ENCODE peak calls at places on chromosomes 3 and 15, in eight cellular contexts. T, Y, D, C, L, O, P and R are unnamed samples.

GRCh38 chr3:143060906-143061305 is 58.7 kb upstream of the CHST2 start:
- DNase-seq in O (no peak), T (no peak), Y (no peak), P (no peak), C (no peak), D (no peak), L (no peak), R (no peak)

GRCh38 chr3:58668247-58668646 is 1.7 kb upstream of the FAM3D start:
- DNase-seq in P (no peak), D (no peak), T (peak; percentile 27), C (no peak), Y (no peak), L (no peak), O (no peak), R (peak; percentile 78)

GRCh38 chr3:161695811-161696210 is 199.2 kb downstream of the OTOL1 start:
- DNase-seq in D (no peak), C (no peak), Y (no peak), T (no peak), L (no peak), P (no peak), O (no peak), R (no peak)

GRCh38 chr15:40407343-40407990 is 1.9 kb downstream of the IVD start:
- DNase-seq in T (no peak), L (no peak), C (no peak), O (no peak), D (no peak), Y (no peak), P (no peak), R (no peak)

GRCh38 chr3:64295594-64295993 is 70.3 kb upstream of the PRICKLE2 start:
- DNase-seq in P (no peak), O (peak; percentile 5), D (peak; percentile 47), Y (peak; percentile 81), C (no peak), T (no peak), L (no peak), R (peak; percentile 9)

GRCh38 chr3:136818191-136818850 is 605 bp upstream of the SLC35G2 start:
- DNase-seq in C (peak; percentile 76), T (peak; percentile 26), Y (peak; percentile 69), P (peak; percentile 70), L (peak; percentile 20), D (peak; percentile 29), O (peak; percentile 90), R (peak; percentile 20)

GRCh38 chr3:125351814-125352456 is 23.2 kb downstream of the ZNF148 start:
- DNase-seq in Y (no peak), L (no peak), O (no peak), D (no peak), C (no peak), P (peak; percentile 26), T (no peak), R (no peak)

GRCh38 chr3:138082085-138082991 is 33.1 kb downstream of the DZIP1L start:
- DNase-seq in T (peak; percentile 47), Y (no peak), D (no peak), P (no peak), O (peak; percentile 70), L (no peak), C (no peak), R (no peak)

GRCh38 chr15:73305331-73306211 is 63.2 kb downstream of the HCN4 start:
- DNase-seq in C (peak; percentile 79), Y (no peak), D (no peak), P (peak; percentile 74), O (peak; percentile 86), L (no peak), T (no peak), R (peak; percentile 22)

GRCh38 chr3:143084856-143085731 is 34.5 kb upstream of the CHST2 start:
- DNase-seq in Y (no peak), D (no peak), P (peak; percentile 99), C (no peak), T (no peak), L (no peak), O (peak; percentile 33), R (no peak)

GRCh38 chr15:70289191-70289955 is 191.7 kb upstream of the TLE3 start:
- DNase-seq in C (no peak), D (no peak), P (no peak), T (peak; percentile 87), L (no peak), O (no peak), Y (peak; percentile 77), R (no peak)

GRCh38 chr3:98026425-98027083 is 8.6 kb downstream of the GABRR3 start:
- DNase-seq in P (no peak), T (no peak), D (no peak), O (no peak), Y (no peak), C (no peak), L (no peak), R (no peak)

GRCh38 chr15:36811903-36812302 is 232.5 kb downstream of the CDIN1 start:
- DNase-seq in O (no peak), C (no peak), P (no peak), T (no peak), D (no peak), Y (no peak), L (no peak), R (no peak)

GRCh38 chr15:68676926-68677325 is 98.1 kb downstream of the CORO2B start:
- DNase-seq in C (no peak), T (no peak), O (no peak), Y (peak; percentile 34), L (no peak), D (no peak), P (no peak), R (no peak)

GRCh38 chr3:140629351-140630137 is 48.3 kb upstream of the TRIM42 start:
- DNase-seq in Y (no peak), L (no peak), P (no peak), C (no peak), T (no peak), D (no peak), O (peak; percentile 12), R (no peak)

GRCh38 chr3:112647122-112647521 is 6.2 kb upstream of the CCDC80 start:
- DNase-seq in Y (no peak), C (no peak), D (no peak), P (no peak), O (peak; percentile 87), L (no peak), T (no peak), R (no peak)

GRCh38 chr3:165070682-165071081 is 7.6 kb downstream of the SI start:
- DNase-seq in P (no peak), O (peak; percentile 2), D (no peak), L (no peak), Y (no peak), T (no peak), C (no peak), R (no peak)

GRCh38 chr15:56813995-56814394 is 80.7 kb upstream of the ZNF280D start:
- DNase-seq in Y (no peak), L (no peak), D (no peak), O (no peak), C (no peak), P (no peak), T (no peak), R (no peak)

GRCh38 chr3:4935347-4935746 is 43.9 kb upstream of the BHLHE40 start:
- DNase-seq in O (no peak), L (no peak), Y (no peak), C (no peak), D (no peak), P (no peak), T (no peak), R (no peak)

DNA sequence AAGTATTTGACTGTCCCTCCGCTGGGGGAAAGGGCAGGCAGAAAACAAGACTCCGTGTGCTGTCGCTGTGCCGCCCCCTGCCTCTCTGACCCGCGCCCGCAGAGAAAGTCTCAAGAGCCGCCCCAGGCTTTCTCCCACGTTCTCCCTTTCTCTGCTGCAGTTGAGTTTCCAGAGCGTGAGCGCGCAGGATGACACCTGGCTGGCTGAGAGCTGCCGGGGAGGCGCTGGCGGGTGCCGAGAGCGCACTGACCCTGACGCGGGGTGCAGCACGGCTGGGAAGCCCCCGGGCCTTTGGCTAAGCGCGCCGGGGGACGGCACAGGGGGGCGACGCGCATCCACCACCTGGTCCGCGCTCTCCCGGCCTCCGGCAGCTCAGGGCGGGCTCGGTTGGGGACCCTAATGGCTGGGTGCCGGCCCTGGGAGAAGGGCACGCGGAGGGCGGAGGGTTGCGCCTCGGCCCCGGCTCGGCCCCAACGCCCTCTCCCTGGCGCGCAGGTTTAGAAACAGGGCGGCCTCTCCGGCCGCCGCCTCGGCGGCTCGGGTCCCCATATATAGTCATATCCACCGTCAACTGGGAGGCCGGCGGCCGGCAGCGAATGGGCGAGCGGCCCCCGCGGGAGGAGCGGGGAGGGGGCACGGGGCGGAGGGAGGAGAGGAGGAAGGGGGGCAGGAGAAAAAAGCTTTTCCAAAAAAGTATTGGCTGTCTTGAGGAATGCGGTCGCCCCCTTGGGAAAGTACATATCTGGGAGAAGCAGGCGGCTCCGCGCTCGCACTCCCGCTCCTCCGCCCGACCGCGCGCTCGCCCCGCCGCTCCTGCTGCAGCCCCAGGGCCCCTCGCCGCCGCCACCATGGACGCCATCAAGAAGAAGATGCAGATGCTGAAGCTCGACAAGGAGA is at the start of gene TPM1:
- DNase-seq in Y (peak; percentile 97), T (peak; percentile 64), C (peak; percentile 83), L (peak; percentile 88), O (peak; percentile 92), D (peak; percentile 72), P (no peak), R (peak; percentile 82)
- TF ChIP-seq CTCF in Y (no peak), T (no peak), C (peak; percentile 26), L (no peak), O (peak; percentile 13), D (no peak), P (no peak), R (no peak)

GRCh38 chr3:13740795-13741194 is 139.1 kb downstream of the WNT7A start:
- DNase-seq in P (no peak), D (no peak), C (no peak), L (no peak), T (no peak), O (no peak), Y (no peak), R (no peak)
- TF ChIP-seq EP300 in P (no peak), D (no peak), C (no peak), L (no peak), T (no peak), O (no peak), Y (no peak), R (no peak)

DNA sequence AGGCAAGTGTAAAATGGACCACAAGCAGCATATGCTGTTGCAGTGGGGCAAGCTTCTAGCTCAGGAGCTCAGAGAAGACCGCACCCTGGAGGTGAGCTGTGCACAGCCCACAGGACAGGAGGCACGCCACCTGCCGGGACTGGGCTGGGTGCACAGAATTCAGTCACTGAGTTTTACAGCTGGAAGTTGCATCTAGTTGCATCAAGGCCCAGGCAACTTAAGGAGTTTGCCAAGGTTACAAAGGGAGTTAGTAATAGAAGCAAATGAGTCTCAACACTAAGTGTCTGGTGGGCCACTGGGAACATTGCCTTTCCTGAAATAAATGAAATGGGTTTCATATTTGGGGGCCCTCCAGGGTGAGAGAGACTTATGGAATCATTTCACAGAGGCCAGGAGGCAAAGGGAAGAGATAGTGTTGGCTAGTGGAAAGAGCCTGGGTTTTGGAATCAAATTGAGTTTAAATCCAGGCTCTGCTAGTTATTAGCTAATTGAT is 36.0 kb upstream of the TIMP4 start:
- DNase-seq in C (no peak), T (peak; percentile 66), D (no peak), Y (no peak), P (peak; percentile 67), O (peak; percentile 86), L (no peak), R (peak; percentile 78)
- TF ChIP-seq CTCF in C (no peak), T (no peak), D (no peak), Y (peak; percentile 13), P (peak; percentile 99), O (peak; percentile 76), L (no peak), R (peak; percentile 61)

DNA sequence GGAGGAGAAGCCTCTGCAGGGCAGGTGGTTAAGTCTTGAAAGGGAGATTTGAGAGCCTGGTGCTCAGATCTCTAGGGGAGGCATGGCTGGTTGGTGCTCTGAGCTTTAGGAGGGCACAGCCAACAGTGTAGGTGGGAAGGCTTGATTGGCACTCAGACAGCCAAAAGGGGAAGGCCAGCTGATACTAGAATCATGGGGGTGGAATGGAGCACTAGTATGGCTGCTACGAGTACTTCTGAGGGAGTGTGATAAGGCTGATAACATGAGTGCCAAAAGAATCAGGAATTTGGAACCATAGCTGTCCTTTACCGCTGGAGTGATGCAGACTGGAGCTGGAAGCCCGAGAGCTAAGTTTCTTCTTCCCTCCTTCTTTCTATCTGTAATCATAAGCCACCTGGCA is 184.6 kb upstream of the TBC1D5 start:
- DNase-seq in D (no peak), P (no peak), T (no peak), Y (no peak), L (no peak), O (no peak), C (no peak), R (no peak)
- TF ChIP-seq EP300 in D (no peak), P (no peak), T (no peak), Y (no peak), L (no peak), O (no peak), C (no peak), R (no peak)